ENCODE peak calls at places on chromosomes 5 and 9, in ten cellular contexts. One of them, this sample, is unnamed. For H3K9me3, the result is how much of the 10 kb centered on the place peaks cover.

GRCh38 chr5:21919417-21920022 is 933.6 kb downstream of the CDH12 start:
- DNase-seq in heart left ventricle: no peak
- DNase-seq in psoas muscle: no peak
- DNase-seq in upper lobe of right lung: no peak
- DNase-seq in left lung: no peak
- DNase-seq in breast epithelium: no peak
- DNase-seq in astrocyte: peak
- DNase-seq in A549: peak
- DNase-seq in lung: no peak
- DNase-seq in stomach: no peak
- DNase-seq in this sample: peak

GRCh38 chr5:74248576-74248975 is 392.0 kb downstream of the ENC1 start:
- DNase-seq in astrocyte: no peak
- DNase-seq in stomach: no peak
- DNase-seq in breast epithelium: peak
- DNase-seq in lung: no peak
- DNase-seq in A549: no peak
- DNase-seq in psoas muscle: no peak
- DNase-seq in left lung: no peak
- DNase-seq in upper lobe of right lung: no peak
- DNase-seq in heart left ventricle: no peak
- DNase-seq in this sample: no peak

GRCh38 chr9:133100518-133101355 is 20.3 kb downstream of the RALGDS start:
- DNase-seq in breast epithelium: no peak
- DNase-seq in left lung: peak
- DNase-seq in lung: no peak
- DNase-seq in heart left ventricle: no peak
- DNase-seq in upper lobe of right lung: peak
- DNase-seq in psoas muscle: no peak
- DNase-seq in A549: no peak
- DNase-seq in astrocyte: no peak
- DNase-seq in stomach: no peak
- DNase-seq in this sample: no peak

GRCh38 chr5:100676807-100677631 is 141.8 kb downstream of the FAM174A start:
- DNase-seq in psoas muscle: no peak
- DNase-seq in stomach: no peak
- DNase-seq in A549: no peak
- DNase-seq in heart left ventricle: no peak
- DNase-seq in breast epithelium: no peak
- DNase-seq in left lung: no peak
- DNase-seq in upper lobe of right lung: no peak
- DNase-seq in lung: no peak
- DNase-seq in astrocyte: peak
- DNase-seq in this sample: no peak

GRCh38 chr5:125180222-125180621 is 433.8 kb upstream of the ZNF608 start:
- DNase-seq in heart left ventricle: no peak
- DNase-seq in left lung: no peak
- DNase-seq in stomach: no peak
- DNase-seq in psoas muscle: no peak
- DNase-seq in upper lobe of right lung: no peak
- DNase-seq in breast epithelium: no peak
- DNase-seq in astrocyte: no peak
- DNase-seq in A549: no peak
- DNase-seq in lung: no peak
- DNase-seq in this sample: no peak

GRCh38 chr9:33161011-33161588 is 6.0 kb downstream of the B4GALT1 start:
- DNase-seq in heart left ventricle: peak
- DNase-seq in astrocyte: peak
- DNase-seq in A549: peak
- DNase-seq in stomach: peak
- DNase-seq in psoas muscle: peak
- DNase-seq in breast epithelium: peak
- DNase-seq in lung: peak
- DNase-seq in left lung: peak
- DNase-seq in upper lobe of right lung: peak
- DNase-seq in this sample: peak

GRCh38 chr9:121302786-121303185 is 34.8 kb downstream of the GSN start:
- DNase-seq in heart left ventricle: no peak
- DNase-seq in breast epithelium: no peak
- DNase-seq in astrocyte: no peak
- DNase-seq in A549: no peak
- DNase-seq in lung: no peak
- DNase-seq in psoas muscle: no peak
- DNase-seq in stomach: no peak
- DNase-seq in upper lobe of right lung: peak
- DNase-seq in left lung: no peak
- DNase-seq in this sample: no peak

GRCh38 chr9:114312513-114312875 is 10.4 kb upstream of the ORM1 start:
- DNase-seq in lung: no peak
- DNase-seq in psoas muscle: no peak
- DNase-seq in astrocyte: no peak
- DNase-seq in breast epithelium: no peak
- DNase-seq in left lung: no peak
- DNase-seq in stomach: peak
- DNase-seq in upper lobe of right lung: peak
- DNase-seq in heart left ventricle: no peak
- DNase-seq in A549: no peak
- DNase-seq in this sample: no peak

GRCh38 chr9:13705913-13706312 is 426.4 kb upstream of the MPDZ start:
- DNase-seq in A549: no peak
- DNase-seq in psoas muscle: peak
- DNase-seq in heart left ventricle: no peak
- DNase-seq in left lung: no peak
- DNase-seq in lung: no peak
- DNase-seq in breast epithelium: peak
- DNase-seq in upper lobe of right lung: no peak
- DNase-seq in astrocyte: peak
- DNase-seq in stomach: no peak
- DNase-seq in this sample: peak

GRCh38 chr9:79701651-79702050 is 129.9 kb downstream of the TLE4 start:
- DNase-seq in upper lobe of right lung: no peak
- DNase-seq in breast epithelium: no peak
- DNase-seq in heart left ventricle: no peak
- DNase-seq in astrocyte: no peak
- DNase-seq in A549: no peak
- DNase-seq in psoas muscle: no peak
- DNase-seq in left lung: peak
- DNase-seq in stomach: no peak
- DNase-seq in lung: peak
- DNase-seq in this sample: no peak

GRCh38 chr5:16492398-16493175 is 27.0 kb upstream of the ZNF622 start:
- DNase-seq in lung: peak
- DNase-seq in psoas muscle: peak
- DNase-seq in heart left ventricle: no peak
- DNase-seq in astrocyte: peak
- DNase-seq in left lung: no peak
- DNase-seq in stomach: peak
- DNase-seq in upper lobe of right lung: no peak
- DNase-seq in A549: peak
- DNase-seq in breast epithelium: peak
- DNase-seq in this sample: no peak

GRCh38 chr5:97000391-97000790 is 64.5 kb downstream of the LNPEP start:
- DNase-seq in upper lobe of right lung: no peak
- DNase-seq in psoas muscle: no peak
- DNase-seq in stomach: no peak
- DNase-seq in heart left ventricle: no peak
- DNase-seq in astrocyte: no peak
- DNase-seq in A549: peak
- DNase-seq in breast epithelium: no peak
- DNase-seq in lung: no peak
- DNase-seq in left lung: no peak
- DNase-seq in this sample: no peak

GRCh38 chr5:59562756-59563389 is 330.7 kb downstream of the PDE4D start:
- DNase-seq in left lung: peak
- DNase-seq in upper lobe of right lung: peak
- DNase-seq in A549: peak
- DNase-seq in stomach: peak
- DNase-seq in astrocyte: peak
- DNase-seq in psoas muscle: peak
- DNase-seq in heart left ventricle: no peak
- DNase-seq in breast epithelium: peak
- DNase-seq in lung: peak
- DNase-seq in this sample: no peak

DNA sequence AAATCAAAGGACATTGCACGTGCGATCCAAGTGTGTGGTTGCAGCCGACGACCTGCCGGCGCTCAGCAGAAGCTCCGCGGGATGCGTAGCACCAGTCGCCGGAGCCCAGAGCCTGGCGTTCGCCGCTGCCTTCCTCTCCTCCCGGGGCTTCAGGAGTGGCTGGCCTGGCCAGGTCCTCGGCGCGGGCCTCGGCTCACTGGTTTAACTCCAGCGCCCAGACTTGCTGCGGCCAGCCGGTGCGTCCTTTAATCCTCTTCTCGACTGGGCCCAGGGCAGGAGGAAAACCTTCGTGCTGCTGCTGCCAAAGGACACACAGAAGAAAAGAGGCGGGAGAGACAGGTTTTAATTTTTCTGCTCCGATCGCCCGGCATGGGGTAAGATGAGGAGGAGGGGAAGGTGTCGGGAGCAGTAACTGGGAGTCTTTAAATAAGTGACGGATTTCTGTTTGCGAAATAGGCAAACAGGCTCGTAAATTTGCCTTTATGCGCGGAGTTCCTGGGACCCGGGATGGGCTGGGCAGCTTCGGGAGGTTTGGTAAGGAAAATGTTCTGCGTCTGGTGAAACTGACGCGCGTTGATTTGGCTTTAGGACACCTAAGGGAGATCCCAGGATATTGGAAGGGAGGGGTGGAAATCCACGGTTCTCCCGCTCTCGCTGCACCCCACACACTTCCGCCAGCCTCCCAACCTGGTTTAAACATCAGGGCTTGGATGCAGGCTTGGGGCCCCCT is 2.2 kb downstream of the HAND1 start:
- DNase-seq in heart left ventricle: no peak
- DNase-seq in psoas muscle: no peak
- DNase-seq in stomach: no peak
- DNase-seq in left lung: no peak
- DNase-seq in A549: no peak
- DNase-seq in astrocyte: no peak
- DNase-seq in breast epithelium: no peak
- DNase-seq in upper lobe of right lung: no peak
- DNase-seq in lung: no peak
- DNase-seq in this sample: no peak
- H3K9me3 ChIP-seq in heart left ventricle: under half
- H3K9me3 ChIP-seq in psoas muscle: under half
- H3K9me3 ChIP-seq in stomach: under half
- H3K9me3 ChIP-seq in left lung: under half
- H3K9me3 ChIP-seq in A549: under half
- H3K9me3 ChIP-seq in astrocyte: under half
- H3K9me3 ChIP-seq in breast epithelium: under half
- H3K9me3 ChIP-seq in upper lobe of right lung: under half
- H3K9me3 ChIP-seq in lung: under half
- H3K9me3 ChIP-seq in this sample: under half

GRCh38 chr5:72137826-72138409 is 30.6 kb downstream of the MAP1B start:
- DNase-seq in psoas muscle: no peak
- DNase-seq in upper lobe of right lung: no peak
- DNase-seq in heart left ventricle: no peak
- DNase-seq in breast epithelium: no peak
- DNase-seq in A549: no peak
- DNase-seq in stomach: no peak
- DNase-seq in astrocyte: no peak
- DNase-seq in left lung: no peak
- DNase-seq in lung: no peak
- DNase-seq in this sample: no peak

GRCh38 chr5:72140711-72141110 is 33.4 kb downstream of the MAP1B start:
- DNase-seq in left lung: no peak
- DNase-seq in upper lobe of right lung: no peak
- DNase-seq in A549: no peak
- DNase-seq in lung: no peak
- DNase-seq in heart left ventricle: no peak
- DNase-seq in stomach: no peak
- DNase-seq in breast epithelium: no peak
- DNase-seq in psoas muscle: no peak
- DNase-seq in astrocyte: no peak
- DNase-seq in this sample: no peak

GRCh38 chr5:72141440-72142271 is 34.4 kb downstream of the MAP1B start:
- DNase-seq in stomach: no peak
- DNase-seq in astrocyte: peak
- DNase-seq in A549: peak
- DNase-seq in heart left ventricle: no peak
- DNase-seq in left lung: no peak
- DNase-seq in lung: no peak
- DNase-seq in breast epithelium: no peak
- DNase-seq in upper lobe of right lung: no peak
- DNase-seq in psoas muscle: no peak
- DNase-seq in this sample: peak

GRCh38 chr5:72134226-72134625 is 27.0 kb downstream of the MAP1B start:
- DNase-seq in A549: no peak
- DNase-seq in upper lobe of right lung: no peak
- DNase-seq in astrocyte: peak
- DNase-seq in stomach: no peak
- DNase-seq in breast epithelium: no peak
- DNase-seq in psoas muscle: no peak
- DNase-seq in left lung: no peak
- DNase-seq in heart left ventricle: no peak
- DNase-seq in lung: no peak
- DNase-seq in this sample: no peak

GRCh38 chr5:72138943-72139467 is 31.7 kb downstream of the MAP1B start:
- DNase-seq in psoas muscle: no peak
- DNase-seq in stomach: no peak
- DNase-seq in astrocyte: peak
- DNase-seq in A549: no peak
- DNase-seq in heart left ventricle: no peak
- DNase-seq in left lung: no peak
- DNase-seq in upper lobe of right lung: no peak
- DNase-seq in breast epithelium: no peak
- DNase-seq in lung: no peak
- DNase-seq in this sample: peak
- H3K4me3 ChIP-seq in psoas muscle: no peak
- H3K4me3 ChIP-seq in stomach: no peak
- H3K4me3 ChIP-seq in astrocyte: no peak
- H3K4me3 ChIP-seq in A549: no peak
- H3K4me3 ChIP-seq in heart left ventricle: no peak
- H3K4me3 ChIP-seq in left lung: no peak
- H3K4me3 ChIP-seq in upper lobe of right lung: no peak
- H3K4me3 ChIP-seq in breast epithelium: no peak
- H3K4me3 ChIP-seq in lung: no peak
- H3K4me3 ChIP-seq in this sample: no peak

GRCh38 chr9:22228542-22228941 is 218.1 kb upstream of the DMRTA1 start:
- DNase-seq in stomach: no peak
- DNase-seq in heart left ventricle: no peak
- DNase-seq in left lung: no peak
- DNase-seq in A549: no peak
- DNase-seq in astrocyte: no peak
- DNase-seq in lung: no peak
- DNase-seq in breast epithelium: no peak
- DNase-seq in upper lobe of right lung: no peak
- DNase-seq in psoas muscle: no peak
- DNase-seq in this sample: no peak
- TF ChIP-seq CTCF in stomach: no peak
- TF ChIP-seq CTCF in heart left ventricle: peak
- TF ChIP-seq CTCF in left lung: no peak
- TF ChIP-seq CTCF in A549: no peak
- TF ChIP-seq CTCF in astrocyte: peak
- TF ChIP-seq CTCF in lung: no peak
- TF ChIP-seq CTCF in breast epithelium: no peak
- TF ChIP-seq CTCF in upper lobe of right lung: peak
- TF ChIP-seq CTCF in psoas muscle: no peak
- TF ChIP-seq CTCF in this sample: peak

DNA sequence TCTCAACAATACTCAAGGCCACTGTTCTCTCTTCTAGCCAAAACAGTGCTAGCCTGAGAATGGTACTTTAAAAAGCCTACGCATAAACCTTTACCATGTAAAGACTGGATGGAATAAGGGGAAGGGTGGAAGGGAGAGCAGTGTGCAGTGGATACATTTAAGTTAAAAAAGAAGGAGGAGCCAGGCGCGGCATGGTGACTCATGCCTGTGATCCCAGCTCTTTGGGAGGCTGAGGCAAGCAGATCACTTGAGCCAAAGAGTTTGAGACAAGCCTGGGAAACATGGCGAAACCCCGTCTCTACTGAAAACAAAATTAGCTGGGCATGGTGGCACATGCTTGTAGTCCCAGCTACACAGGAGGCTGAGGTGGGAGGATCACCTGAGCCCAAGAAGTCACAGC is 127.7 kb upstream of the KIF2A start:
- DNase-seq in lung: no peak
- DNase-seq in left lung: no peak
- DNase-seq in astrocyte: no peak
- DNase-seq in breast epithelium: no peak
- DNase-seq in A549: no peak
- DNase-seq in stomach: no peak
- DNase-seq in psoas muscle: no peak
- DNase-seq in upper lobe of right lung: no peak
- DNase-seq in heart left ventricle: no peak
- DNase-seq in this sample: no peak
- H3K9me3 ChIP-seq in lung: under half
- H3K9me3 ChIP-seq in left lung: under half
- H3K9me3 ChIP-seq in astrocyte: under half
- H3K9me3 ChIP-seq in breast epithelium: under half
- H3K9me3 ChIP-seq in A549: under half
- H3K9me3 ChIP-seq in stomach: under half
- H3K9me3 ChIP-seq in psoas muscle: under half
- H3K9me3 ChIP-seq in upper lobe of right lung: under half
- H3K9me3 ChIP-seq in heart left ventricle: under half
- H3K9me3 ChIP-seq in this sample: under half

This sample was measured in BE2C.